ENCODE peak calls at places on chromosome 2, in eight cellular contexts. T is AG09309; Z is D341Med; R is stimulated activated CD8-positive, alpha-beta memory T cell treated with anti-CD3 and anti-CD28 coated beads, Interleukin-12 subunit alpha, Interleukin-12 subunit beta, amount 100 ng/mL, for 4 hours; C is PC-3; U is NCI-H146; I is T-helper 2 cell; H is GM12891. E is an unnamed sample.

GRCh38 chr2:144083211-144083610 is 436.7 kb downstream of the ZEB2 start:
- DNase-seq in I (no peak), T (peak), Z (no peak), H (no peak), R (no peak), U (no peak), C (peak), E (no peak)

GRCh38 chr2:231922945-231923344 is 3.3 kb downstream of the NPPC start:
- DNase-seq in Z (no peak), I (no peak), U (peak), R (no peak), C (no peak), T (no peak), H (no peak), E (no peak)

GRCh38 chr2:143524001-143524608 is 394.9 kb downstream of the ARHGAP15 start:
- DNase-seq in C (no peak), H (no peak), Z (no peak), R (no peak), I (no peak), T (peak), U (no peak), E (no peak)

GRCh38 chr2:30177440-30177839 is 30.6 kb downstream of the YPEL5 start:
- DNase-seq in T (no peak), C (no peak), I (no peak), U (no peak), Z (no peak), H (no peak), R (no peak), E (no peak)

GRCh38 chr2:139271879-139272278 is 491.7 kb upstream of the NXPH2 start:
- DNase-seq in U (no peak), Z (no peak), R (no peak), H (no peak), I (no peak), C (no peak), T (no peak), E (no peak)

GRCh38 chr2:154392256-154392655 is 306.2 kb upstream of the KCNJ3 start:
- DNase-seq in C (no peak), U (no peak), I (no peak), R (no peak), Z (no peak), H (no peak), T (no peak), E (no peak)

GRCh38 chr2:30790879-30791278 is 16.4 kb downstream of the CAPN13 start:
- DNase-seq in H (no peak), Z (no peak), U (no peak), C (no peak), T (no peak), I (no peak), R (no peak), E (no peak)

GRCh38 chr2:241068942-241069810 is 32.9 kb downstream of the MTERF4 start:
- DNase-seq in U (no peak), T (no peak), C (no peak), R (no peak), Z (peak), H (no peak), I (no peak), E (no peak)

GRCh38 chr2:207584952-207585351 is 40.2 kb downstream of the METTL21A start:
- DNase-seq in R (no peak), I (no peak), T (no peak), Z (no peak), H (no peak), U (no peak), C (no peak), E (no peak)

GRCh38 chr2:118954297-118955060 is 12.5 kb downstream of the MARCO start:
- DNase-seq in U (no peak), C (peak), Z (no peak), T (no peak), R (no peak), I (no peak), H (no peak), E (no peak)

GRCh38 chr2:26185304-26185928 is 12.5 kb downstream of the GAREM2 start:
- DNase-seq in R (no peak), T (no peak), H (no peak), U (no peak), Z (no peak), I (no peak), C (no peak), E (no peak)

GRCh38 chr2:8587251-8587791 is 94.5 kb upstream of the ID2 start:
- DNase-seq in I (no peak), C (no peak), Z (no peak), H (no peak), R (no peak), T (no peak), U (no peak), E (no peak)

GRCh38 chr2:174610243-174610995 is 12.8 kb upstream of the WIPF1 start:
- DNase-seq in C (no peak), U (no peak), T (no peak), I (no peak), H (no peak), R (no peak), Z (no peak), E (no peak)

GRCh38 chr2:69177785-69178636 is 165.0 kb downstream of the ANTXR1 start:
- DNase-seq in I (no peak), R (no peak), Z (peak), U (peak), C (no peak), T (peak), H (no peak), E (no peak)

GRCh38 chr2:138356178-138356577 is 145.4 kb upstream of the SPOPL start:
- DNase-seq in Z (no peak), H (no peak), C (no peak), I (no peak), U (peak), R (no peak), T (peak), E (no peak)

GRCh38 chr2:70420005-70420580 is 118.2 kb upstream of the FAM136A start:
- DNase-seq in C (no peak), H (no peak), R (no peak), U (no peak), I (no peak), T (no peak), Z (no peak), E (no peak)

GRCh38 chr2:237427807-237428506 is 14.0 kb upstream of the COL6A3 start:
- DNase-seq in Z (no peak), U (no peak), C (no peak), H (no peak), I (no peak), T (no peak), R (peak), E (no peak)

GRCh38 chr2:222731183-222731582 is 59.7 kb downstream of the MOGAT1 start:
- DNase-seq in U (no peak), H (no peak), Z (no peak), T (no peak), R (no peak), I (no peak), C (no peak), E (no peak)

GRCh38 chr2:44342854-44343253 is 18.4 kb downstream of the PREPL start:
- DNase-seq in R (no peak), H (no peak), T (no peak), I (no peak), C (peak), Z (peak), U (peak), E (no peak)

GRCh38 chr2:61793389-61793836 is 60.4 kb downstream of the FAM161A start:
- DNase-seq in I (peak), U (peak), Z (peak), R (peak), C (peak), H (peak), T (peak), E (no peak)

GRCh38 chr2:169649278-169649677 is 44.9 kb downstream of the CFAP210 start:
- DNase-seq in C (no peak), T (no peak), R (no peak), Z (no peak), H (no peak), U (no peak), I (no peak), E (no peak)

GRCh38 chr2:25332571-25332970 is 9.2 kb downstream of the DNMT3A start:
- DNase-seq in I (no peak), C (no peak), H (no peak), R (no peak), T (no peak), U (no peak), Z (no peak), E (no peak)

GRCh38 chr2:135299656-135300244 is 231.3 kb downstream of the ZRANB3 start:
- DNase-seq in H (peak), C (peak), Z (no peak), U (no peak), I (no peak), R (no peak), T (no peak), E (no peak)

GRCh38 chr2:69032336-69032735 is 19.4 kb downstream of the ANTXR1 start:
- DNase-seq in U (no peak), R (no peak), T (no peak), C (no peak), H (no peak), I (no peak), Z (no peak), E (no peak)

GRCh38 chr2:126778561-126779285 is 120.0 kb upstream of the TEX51 start:
- DNase-seq in H (no peak), Z (no peak), T (no peak), R (no peak), C (no peak), U (no peak), I (no peak), E (no peak)

GRCh38 chr2:64214281-64215115 is 70.3 kb upstream of the PELI1 start:
- DNase-seq in H (no peak), Z (no peak), T (no peak), C (no peak), I (no peak), R (no peak), U (peak), E (no peak)

GRCh38 chr2:235749121-235749780 is 255.4 kb downstream of the AGAP1 start:
- DNase-seq in H (no peak), Z (no peak), I (no peak), U (no peak), R (no peak), T (peak), C (no peak), E (no peak)

GRCh38 chr2:3039188-3040065 is 338.2 kb downstream of the EIPR1 start:
- DNase-seq in R (no peak), I (no peak), H (no peak), T (no peak), U (no peak), Z (no peak), C (no peak), E (no peak)

GRCh38 chr2:214837466-214837865 is 28.0 kb upstream of the BARD1 start:
- DNase-seq in H (no peak), C (no peak), R (no peak), U (no peak), T (no peak), I (no peak), Z (no peak), E (no peak)

GRCh38 chr2:648476-649424 is 28.5 kb downstream of the TMEM18 start:
- DNase-seq in Z (no peak), T (no peak), C (no peak), H (no peak), U (peak), I (no peak), R (no peak), E (no peak)

GRCh38 chr2:18219676-18220075 is 340.8 kb downstream of the RDH14 start:
- DNase-seq in T (no peak), Z (no peak), I (no peak), H (no peak), U (no peak), R (no peak), C (no peak), E (no peak)

GRCh38 chr2:24317491-24317920 is 42.8 kb downstream of the ITSN2 start:
- DNase-seq in Z (peak), T (no peak), I (no peak), R (no peak), H (no peak), C (peak), U (peak), E (no peak)

GRCh38 chr2:217887841-217888665 is 114.7 kb downstream of the TNS1 start:
- DNase-seq in H (no peak), Z (no peak), U (no peak), R (no peak), I (no peak), T (no peak), C (no peak), E (no peak)

GRCh38 chr2:45287040-45287439 is 277.8 kb upstream of the SIX2 start:
- DNase-seq in I (no peak), U (no peak), H (no peak), C (no peak), R (no peak), Z (no peak), T (no peak), E (no peak)

GRCh38 chr2:150528861-150529801 is 41.7 kb upstream of the RND3 start:
- DNase-seq in C (peak), Z (no peak), T (peak), I (no peak), R (no peak), H (no peak), U (peak), E (no peak)